ENCODE peak calls at places on chromosomes 1 and 21, in ten cellular contexts. C is stomach; N is thyroid gland; L is body of pancreas; I is tibial artery; Q is dorsolateral prefrontal cortex; K is CD8-positive, alpha-beta T cell; W is kidney; O is OCI-LY7; J is transverse colon. Z is an unnamed sample.

GRCh38 chr1:37892151-37893047 is 33.0 kb upstream of the MTF1 start:
- DNase-seq in Q (no peak), K (no peak), N (no peak), W (no peak), C (no peak), I (no peak), J (no peak), L (no peak), O (peak; percentile 15), Z (no peak)

GRCh38 chr1:10106756-10107479 is 74.2 kb downstream of the UBE4B start:
- DNase-seq in W (no peak), K (no peak), C (no peak), I (no peak), L (no peak), O (no peak), J (no peak), N (no peak), Q (no peak), Z (no peak)

GRCh38 chr1:160637821-160638539 is 8.9 kb downstream of the SLAMF1 start:
- DNase-seq in K (peak; percentile 52), W (no peak), C (no peak), Q (no peak), I (no peak), N (no peak), O (no peak), J (no peak), L (no peak), Z (no peak)

GRCh38 chr1:228860911-228861829 is 125.9 kb downstream of the RHOU start:
- DNase-seq in L (peak; percentile 71), C (peak; percentile 58), N (peak; percentile 61), Q (no peak), K (no peak), O (no peak), I (no peak), J (peak; percentile 64), W (no peak), Z (no peak)

GRCh38 chr1:227268943-227269342 is 49.3 kb downstream of the CDC42BPA start:
- DNase-seq in L (no peak), Q (no peak), J (no peak), I (no peak), N (no peak), O (no peak), C (no peak), W (no peak), K (no peak), Z (peak; percentile 76)

GRCh38 chr1:193377472-193377871 is 191.1 kb upstream of the B3GALT2 start:
- DNase-seq in J (no peak), N (no peak), K (no peak), W (no peak), Q (no peak), I (no peak), C (no peak), O (no peak), L (no peak), Z (no peak)

GRCh38 chr1:175373786-175374623 is 181.4 kb upstream of the KIAA0040 start:
- DNase-seq in W (peak; percentile 68), L (peak; percentile 53), I (no peak), N (peak; percentile 4), Q (peak; percentile 42), O (peak; percentile 57), K (no peak), C (no peak), J (no peak), Z (no peak)

GRCh38 chr21:39851219-39851618 is 16.0 kb upstream of the PCP4 start:
- DNase-seq in Q (no peak), I (no peak), O (no peak), L (no peak), W (no peak), C (no peak), J (no peak), K (no peak), N (no peak), Z (no peak)

GRCh38 chr1:116483481-116484309 is 87.1 kb downstream of the CD58 start:
- DNase-seq in K (no peak), O (no peak), N (peak; percentile 77), J (peak; percentile 80), L (no peak), C (peak; percentile 76), Q (no peak), W (peak; percentile 89), I (no peak), Z (no peak)

GRCh38 chr1:19315378-19316206 is 3.5 kb downstream of the SLC66A1 start:
- DNase-seq in J (no peak), Q (no peak), O (peak; percentile 92), C (no peak), W (no peak), K (no peak), N (no peak), I (peak; percentile 57), L (no peak), Z (no peak)

GRCh38 chr1:219161371-219161975 is 12.2 kb upstream of the LYPLAL1 start:
- DNase-seq in Q (no peak), W (no peak), I (no peak), N (no peak), O (no peak), K (no peak), C (no peak), L (no peak), J (no peak), Z (peak; percentile 63)

GRCh38 chr21:38743772-38744529 is 61.8 kb upstream of the ETS2 start:
- DNase-seq in K (no peak), Q (no peak), C (no peak), I (no peak), O (no peak), L (no peak), J (no peak), W (peak; percentile 82), N (no peak), Z (no peak)

GRCh38 chr1:56578664-56578962 is 750 bp downstream of the PLPP3 start:
- DNase-seq in N (no peak), J (no peak), K (no peak), O (no peak), W (no peak), Q (no peak), L (no peak), I (no peak), C (no peak), Z (no peak)

GRCh38 chr21:34362136-34362444 is 1.7 kb upstream of the KCNE2 start:
- DNase-seq in I (no peak), Q (no peak), K (no peak), L (no peak), N (no peak), W (no peak), O (no peak), J (no peak), C (no peak), Z (no peak)
- H3K4me3 ChIP-seq in I (no peak overlapping the region), Q (peak overlapping the region; percentile 15), K (no peak overlapping the region), L (no peak overlapping the region), N (no peak overlapping the region), W (no peak overlapping the region), O (no peak overlapping the region), J (no peak overlapping the region), C (no peak overlapping the region), Z (no peak overlapping the region)

GRCh38 chr1:65478379-65479026 is 58.0 kb downstream of the LEPR start:
- DNase-seq in K (no peak), O (no peak), I (no peak), W (no peak), N (no peak), L (no peak), J (no peak), C (no peak), Q (no peak), Z (no peak)
- TF ChIP-seq CTCF in K (no peak), O (no peak), I (no peak), W (no peak), N (no peak), L (no peak), J (no peak), C (no peak), Q (no peak), Z (no peak)

DNA sequence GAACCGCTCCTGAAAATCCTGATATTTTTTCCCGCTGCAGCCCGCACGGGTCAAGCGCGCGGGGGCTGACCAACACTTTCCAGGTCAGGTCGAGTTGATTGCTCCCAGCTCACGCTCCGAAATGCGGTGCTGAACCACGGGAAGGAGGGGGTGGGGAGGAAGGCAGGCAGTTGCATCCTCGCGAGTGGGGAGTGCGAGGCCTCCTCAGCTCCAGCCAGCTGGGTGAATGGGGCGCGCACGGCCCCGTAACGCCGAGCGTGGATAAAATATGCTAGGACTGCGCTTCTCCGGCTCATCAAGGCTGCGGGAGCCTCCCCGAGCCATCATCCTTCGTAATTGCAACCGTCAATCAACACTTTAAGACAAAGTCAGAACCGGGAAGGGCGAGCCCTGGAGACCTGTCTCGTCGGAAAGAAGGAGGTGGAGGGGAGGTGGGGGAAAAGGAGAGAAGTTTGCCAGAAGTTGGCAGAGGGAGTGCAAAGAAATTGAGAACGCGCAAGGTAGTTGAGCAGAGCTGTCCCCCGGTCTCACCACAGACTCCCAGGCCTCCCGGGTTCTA is 8.0 kb downstream of the NR5A2 start:
- DNase-seq in W (no peak), J (no peak), Q (no peak), O (no peak), I (no peak), L (no peak), K (no peak), C (no peak), N (no peak), Z (no peak)
- H3K4me3 ChIP-seq in W (no peak overlapping the region), J (peak overlapping the region; percentile 32), Q (peak overlapping the region; percentile 27), O (no peak overlapping the region), I (peak overlapping the region; percentile 22), L (peak overlapping the region; percentile 26), K (no peak overlapping the region), C (peak overlapping the region; percentile 8), N (no peak overlapping the region), Z (no peak overlapping the region)

GRCh38 chr21:42540396-42540795 is 26.7 kb downstream of the SLC37A1 start:
- DNase-seq in L (no peak), O (no peak), C (no peak), J (no peak), Q (no peak), N (no peak), W (no peak), K (no peak), I (peak; percentile 19), Z (no peak)

GRCh38 chr21:42538479-42539275 is 25.0 kb downstream of the SLC37A1 start:
- DNase-seq in W (no peak), K (no peak), C (no peak), L (no peak), O (peak; percentile 29), N (no peak), J (no peak), Q (peak; percentile 11), I (no peak), Z (peak; percentile 92)

GRCh38 chr21:42539342-42539741 is 25.7 kb downstream of the SLC37A1 start:
- DNase-seq in K (no peak), J (no peak), C (peak; percentile 88), O (no peak), L (no peak), N (no peak), I (peak; percentile 46), W (peak; percentile 63), Q (peak; percentile 8), Z (no peak)

GRCh38 chr21:42541174-42541573 is 27.5 kb downstream of the SLC37A1 start:
- DNase-seq in Q (no peak), J (no peak), O (no peak), C (no peak), I (peak; percentile 43), W (peak; percentile 56), K (no peak), N (no peak), L (no peak), Z (no peak)

DNA sequence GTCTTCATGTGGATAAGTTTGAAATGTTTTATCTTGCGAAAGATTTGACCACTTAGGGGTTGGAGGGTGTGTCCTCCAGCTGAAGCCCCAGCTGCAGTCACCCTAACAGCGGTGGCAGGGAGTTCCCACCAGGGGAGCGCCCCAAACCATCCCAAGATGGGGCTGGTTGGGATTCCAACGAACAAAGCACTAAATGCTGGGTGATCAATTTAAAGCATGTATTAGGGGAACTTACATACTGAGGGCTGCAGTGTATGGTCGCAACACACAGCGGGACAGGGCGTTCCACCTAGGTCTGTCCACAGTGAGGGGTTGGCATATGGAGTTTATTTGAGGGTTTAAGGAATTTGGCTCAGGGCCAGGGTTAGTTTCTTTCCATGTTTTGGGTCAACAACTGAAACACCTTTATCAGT is 26.3 kb downstream of the SLC37A1 start:
- DNase-seq in K (no peak), L (no peak), C (peak; percentile 51), J (no peak), I (peak; percentile 58), N (no peak), O (peak; percentile 37), Q (peak; percentile 6), W (no peak), Z (no peak)
- TF ChIP-seq CTCF in K (no peak), L (no peak), C (peak; percentile 22), J (no peak), I (no peak), N (no peak), O (peak; percentile 68), Q (no peak), W (no peak), Z (peak; percentile 19)